ENCODE peak calls at places on chromosome 15, in five cellular contexts. W, U, R, J and V are unnamed samples.

GRCh38 chr15:68618339-68619302 is 39.8 kb downstream of the CORO2B start:
- DNase-seq in W (no peak), U (peak), R (no peak), J (no peak), V (no peak)

GRCh38 chr15:38389924-38390542 is 63.9 kb upstream of the FAM98B start:
- DNase-seq in W (peak), U (peak), R (peak), J (peak), V (peak)

GRCh38 chr15:61584410-61584809 is 355.3 kb upstream of the RORA start:
- DNase-seq in W (no peak), U (peak), R (no peak), J (no peak), V (peak)

GRCh38 chr15:57821826-57822225 is 115.3 kb downstream of the POLR2M start:
- DNase-seq in W (peak), U (no peak), R (no peak), J (no peak), V (no peak)

GRCh38 chr15:90479656-90480055 is 50.1 kb upstream of the CRTC3 start:
- DNase-seq in W (no peak), U (peak), R (no peak), J (no peak), V (no peak)

GRCh38 chr15:100187677-100188076 is 154.1 kb downstream of the ADAMTS17 start:
- DNase-seq in W (no peak), U (no peak), R (no peak), J (no peak), V (no peak)

GRCh38 chr15:83206971-83207621 is 527 bp downstream of the HDGFL3 start:
- DNase-seq in W (peak), U (no peak), R (peak), J (peak), V (peak)

GRCh38 chr15:71397377-71397776 is 282.1 kb downstream of the THSD4 start:
- DNase-seq in W (no peak), U (no peak), R (no peak), J (no peak), V (no peak)

GRCh38 chr15:71344316-71344715 is 229.0 kb downstream of the THSD4 start:
- DNase-seq in W (no peak), U (no peak), R (no peak), J (no peak), V (no peak)

GRCh38 chr15:33211409-33211808 is 16.9 kb upstream of the FMN1 start:
- DNase-seq in W (no peak), U (no peak), R (no peak), J (no peak), V (no peak)

GRCh38 chr15:74726774-74727164 is 1.4 kb upstream of the CYP1A1 start:
- DNase-seq in W (no peak), U (no peak), R (no peak), J (no peak), V (peak)

GRCh38 chr15:83462026-83462425 is 14.9 kb downstream of the SH3GL3 start:
- DNase-seq in W (no peak), U (peak), R (no peak), J (no peak), V (no peak)

GRCh38 chr15:55535436-55535835 is 27.4 kb upstream of the DNAAF4 start:
- DNase-seq in W (no peak), U (no peak), R (no peak), J (peak), V (no peak)

GRCh38 chr15:29040367-29040745 is 154.6 kb downstream of the APBA2 start:
- DNase-seq in W (no peak), U (no peak), R (no peak), J (no peak), V (no peak)

GRCh38 chr15:80317389-80318169 is 65.6 kb upstream of the CTXND1 start:
- DNase-seq in W (no peak), U (peak), R (no peak), J (no peak), V (no peak)

GRCh38 chr15:32870240-32871033 is 152.6 kb downstream of the GREM1 start:
- DNase-seq in W (no peak), U (peak), R (no peak), J (peak), V (no peak)

GRCh38 chr15:95857124-95857757 is 473.3 kb upstream of the NR2F2 start:
- DNase-seq in W (no peak), U (peak), R (no peak), J (no peak), V (no peak)

GRCh38 chr15:72196409-72197044 is 1.1 kb downstream of the GRAMD2A start:
- DNase-seq in W (no peak), U (peak), R (no peak), J (no peak), V (no peak)

GRCh38 chr15:85414495-85414894 is 34.1 kb downstream of the AKAP13 start:
- DNase-seq in W (no peak), U (peak), R (no peak), J (no peak), V (peak)

GRCh38 chr15:70060214-70061085 is 37.3 kb downstream of the TLE3 start:
- DNase-seq in W (no peak), U (no peak), R (no peak), J (no peak), V (no peak)